ENCODE peak calls at places on chromosomes 7 and 10, in six cellular contexts. C, F, U, P, X and I are unnamed samples. For H4K20me1, the result is how much of the 10 kb centered on the place peaks cover.

GRCh38 chr10:125448596-125448995 is 234.4 kb downstream of the TEX36 start:
- DNase-seq in F (peak), X (peak), C (peak), U (no peak), P (no peak), I (peak)

GRCh38 chr7:6256709-6257535 is 15.5 kb downstream of the CYTH3 start:
- DNase-seq in X (no peak), F (peak), C (no peak), U (peak), P (no peak), I (no peak)

GRCh38 chr10:108735380-108735779 is 1187.9 kb downstream of the XPNPEP1 start:
- DNase-seq in C (no peak), X (no peak), U (peak), F (peak), P (no peak), I (no peak)

GRCh38 chr7:94087664-94088352 is 83.7 kb upstream of the BET1 start:
- DNase-seq in C (peak), P (peak), U (peak), F (peak), X (peak), I (peak)

GRCh38 chr10:87842776-87843497 is 20.4 kb downstream of the KLLN start:
- DNase-seq in C (no peak), U (peak), F (peak), P (no peak), X (no peak), I (no peak)

GRCh38 chr10:114704720-114705119 is 46.6 kb upstream of the ABLIM1 start:
- DNase-seq in F (no peak), C (no peak), X (no peak), U (no peak), P (no peak), I (no peak)

GRCh38 chr7:23546897-23547572 is 15.3 kb upstream of the TRA2A start:
- DNase-seq in X (peak), U (peak), P (peak), C (peak), F (peak), I (peak)

GRCh38 chr10:131425752-131426529 is 114.4 kb upstream of the TCERG1L start:
- DNase-seq in C (no peak), X (no peak), U (no peak), P (no peak), F (no peak), I (no peak)

GRCh38 chr7:130529417-130529816 is 37.5 kb downstream of the MEST start:
- DNase-seq in P (no peak), X (no peak), U (no peak), C (no peak), F (peak), I (no peak)

GRCh38 chr7:80960228-80960627 is 41.4 kb upstream of the SEMA3C start:
- DNase-seq in X (no peak), U (peak), F (peak), P (no peak), C (no peak), I (no peak)

GRCh38 chr7:88305044-88305443 is 1.6 kb downstream of the STEAP4 start:
- DNase-seq in F (no peak), C (no peak), P (no peak), X (no peak), U (no peak), I (no peak)

GRCh38 chr7:42068554-42069280 is 168.3 kb downstream of the GLI3 start:
- DNase-seq in C (no peak), F (no peak), P (no peak), U (no peak), X (no peak), I (peak)

GRCh38 chr10:77925795-77926565 is 575 bp downstream of the DLG5 start:
- DNase-seq in F (peak), X (peak), U (no peak), P (peak), C (peak), I (peak)

GRCh38 chr7:30556854-30557644 is 37.6 kb upstream of the GARS1 start:
- DNase-seq in F (no peak), U (peak), P (no peak), C (no peak), X (peak), I (peak)

GRCh38 chr10:84391326-84391725 is 62.9 kb downstream of the CCSER2 start:
- DNase-seq in C (no peak), F (peak), X (no peak), P (no peak), U (peak), I (no peak)

GRCh38 chr7:131326576-131326975 is 1.1 kb upstream of the MKLN1 start:
- DNase-seq in P (no peak), F (no peak), X (no peak), U (no peak), C (no peak), I (no peak)

GRCh38 chr7:110065112-110065511 is 1025.8 kb upstream of the LRRN3 start:
- DNase-seq in F (no peak), X (no peak), C (no peak), U (no peak), P (no peak), I (no peak)
- H4K20me1 ChIP-seq in F (under half), X (under half), C (under half), U (under half), P (under half), I (under half)

GRCh38 chr7:115054478-115055122 is 132.7 kb downstream of the MDFIC start:
- DNase-seq in F (no peak), P (no peak), C (no peak), X (no peak), U (no peak), I (no peak)
- H3K27ac ChIP-seq in F (no peak), P (no peak), C (no peak), X (no peak), U (no peak), I (no peak)

DNA sequence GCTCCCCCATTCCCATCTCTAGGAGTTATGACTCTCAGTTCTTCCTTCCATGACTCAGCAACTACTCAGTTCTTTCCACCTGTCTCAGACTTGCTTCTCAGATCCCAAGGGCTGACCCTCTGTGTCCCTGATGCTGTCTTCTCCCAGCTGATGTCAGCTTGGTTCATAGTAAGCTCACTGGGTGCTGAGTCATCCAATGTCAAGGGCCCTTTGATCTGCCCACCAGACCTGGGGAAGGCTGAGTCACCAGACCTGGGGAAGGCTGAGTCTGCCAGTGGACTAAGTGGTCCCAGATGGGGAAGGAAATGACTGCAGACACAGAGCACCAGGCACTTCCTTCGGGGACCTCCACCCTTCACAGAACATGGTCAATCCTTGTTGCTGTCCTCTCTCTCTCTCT is 76.1 kb upstream of the ZEB1 start:
- DNase-seq in P (peak), F (peak), X (peak), C (peak), U (peak), I (no peak)
- H4K20me1 ChIP-seq in P (under half), F (under half), X (under half), C (under half), U (under half), I (under half)

DNA sequence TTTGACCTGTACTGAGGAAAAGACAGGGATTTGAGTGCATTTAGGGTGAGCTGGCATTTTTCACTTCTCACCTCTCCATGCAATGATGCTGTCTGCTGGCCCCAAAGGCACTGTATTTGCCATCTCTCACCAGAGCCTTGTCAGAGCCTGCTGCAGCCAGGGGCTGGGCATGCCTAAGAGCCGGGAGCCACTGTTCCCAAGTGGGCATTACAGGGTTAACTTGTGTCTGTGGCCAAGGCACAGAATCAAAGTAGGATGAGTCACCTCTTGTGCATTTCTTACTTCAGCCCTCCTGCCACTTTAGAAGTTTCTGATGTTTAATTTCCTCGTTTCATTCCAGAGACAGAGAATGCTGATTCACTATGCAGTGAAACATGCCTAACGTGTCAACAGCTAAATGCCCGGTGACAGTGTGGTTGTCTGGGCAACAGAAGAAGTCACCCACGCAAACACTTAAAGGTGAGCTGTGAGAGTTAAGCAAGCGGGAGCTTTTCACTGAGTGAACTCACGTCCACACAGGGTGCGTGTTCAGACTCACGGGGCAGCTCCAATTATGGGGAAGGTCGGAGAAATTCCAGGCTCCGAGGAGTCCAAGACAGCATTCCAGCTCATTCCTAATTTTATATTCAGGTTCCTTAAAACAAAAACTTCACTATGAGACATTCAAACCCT is 57.1 kb upstream of the IGFBP3 start:
- DNase-seq in X (peak), F (peak), U (peak), C (no peak), P (peak), I (peak)
- H3K27ac ChIP-seq in X (no peak), F (peak), U (peak), C (peak), P (peak), I (no peak)

DNA sequence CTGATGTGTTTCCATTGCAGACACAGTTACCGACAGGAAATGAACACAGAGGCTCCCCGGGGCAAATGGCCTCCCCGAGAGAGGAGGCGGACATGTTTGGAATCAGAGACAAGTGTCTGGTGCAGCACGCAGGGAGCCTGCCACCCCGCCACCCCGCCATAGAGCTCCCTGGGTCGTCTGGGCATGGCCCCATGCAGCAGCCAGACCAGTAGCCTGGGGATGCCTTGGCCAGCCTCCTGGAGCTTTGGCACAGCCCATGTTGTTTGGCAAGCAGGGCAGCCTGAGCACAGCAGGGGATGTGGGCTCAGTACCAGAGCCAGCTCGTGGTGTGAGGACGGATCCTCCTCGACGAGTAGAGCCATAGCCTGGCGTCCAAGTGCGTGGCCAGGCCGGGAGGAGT is 80.8 kb downstream of the NKX6-2 start:
- DNase-seq in X (peak), P (no peak), F (no peak), U (no peak), C (no peak), I (no peak)
- H4K20me1 ChIP-seq in X (under half), P (under half), F (under half), U (under half), C (under half), I (under half)

GRCh38 chr10:95513008-95513589 is 48.1 kb downstream of the SORBS1 start:
- DNase-seq in X (no peak), C (no peak), U (no peak), F (no peak), P (no peak), I (no peak)
- H3K27ac ChIP-seq in X (no peak), C (no peak), U (no peak), F (no peak), P (no peak), I (no peak)

GRCh38 chr10:3139135-3139910 is 33.3 kb downstream of the PITRM1 start:
- DNase-seq in X (no peak), U (no peak), F (no peak), C (no peak), P (no peak), I (no peak)
- H4K20me1 ChIP-seq in X (under half), U (under half), F (under half), C (under half), P (under half), I (under half)

DNA sequence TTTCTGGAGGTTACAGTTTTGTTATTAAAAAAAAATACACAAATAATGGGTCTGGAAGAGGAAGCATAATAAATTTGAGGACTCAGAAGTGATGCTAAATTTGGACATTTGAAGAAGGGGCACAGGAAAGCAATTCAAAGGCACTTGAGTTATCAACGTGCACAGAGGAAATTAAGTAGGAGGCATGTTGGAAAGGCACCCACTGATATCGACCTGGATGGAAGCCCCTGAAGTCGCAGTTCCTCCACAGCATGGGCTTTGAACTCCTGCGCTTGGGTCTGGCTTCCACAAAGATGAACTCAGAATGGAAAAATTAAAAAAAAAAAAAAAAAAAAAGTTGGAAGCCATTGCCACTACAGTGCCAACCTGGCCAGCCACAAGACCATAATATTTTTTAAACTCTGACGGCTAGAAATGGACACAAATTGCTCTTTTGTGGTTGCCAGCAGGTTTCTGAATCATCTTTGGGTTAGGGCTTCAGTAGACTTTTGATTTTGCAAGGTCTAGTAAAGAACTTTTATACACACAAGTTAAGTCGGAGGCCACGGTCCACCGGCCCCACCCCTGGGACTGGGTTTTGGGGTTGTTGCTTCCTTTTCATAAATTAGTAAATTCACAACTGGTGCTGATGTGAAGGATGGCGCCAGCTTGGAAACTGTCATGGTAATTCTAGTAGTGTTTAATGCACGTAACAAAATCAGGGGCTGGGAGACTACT is 21.6 kb downstream of the JCAD start:
- DNase-seq in P (no peak), X (no peak), C (no peak), U (no peak), F (no peak), I (no peak)
- H3K27ac ChIP-seq in P (no peak), X (no peak), C (no peak), U (no peak), F (no peak), I (no peak)

DNA sequence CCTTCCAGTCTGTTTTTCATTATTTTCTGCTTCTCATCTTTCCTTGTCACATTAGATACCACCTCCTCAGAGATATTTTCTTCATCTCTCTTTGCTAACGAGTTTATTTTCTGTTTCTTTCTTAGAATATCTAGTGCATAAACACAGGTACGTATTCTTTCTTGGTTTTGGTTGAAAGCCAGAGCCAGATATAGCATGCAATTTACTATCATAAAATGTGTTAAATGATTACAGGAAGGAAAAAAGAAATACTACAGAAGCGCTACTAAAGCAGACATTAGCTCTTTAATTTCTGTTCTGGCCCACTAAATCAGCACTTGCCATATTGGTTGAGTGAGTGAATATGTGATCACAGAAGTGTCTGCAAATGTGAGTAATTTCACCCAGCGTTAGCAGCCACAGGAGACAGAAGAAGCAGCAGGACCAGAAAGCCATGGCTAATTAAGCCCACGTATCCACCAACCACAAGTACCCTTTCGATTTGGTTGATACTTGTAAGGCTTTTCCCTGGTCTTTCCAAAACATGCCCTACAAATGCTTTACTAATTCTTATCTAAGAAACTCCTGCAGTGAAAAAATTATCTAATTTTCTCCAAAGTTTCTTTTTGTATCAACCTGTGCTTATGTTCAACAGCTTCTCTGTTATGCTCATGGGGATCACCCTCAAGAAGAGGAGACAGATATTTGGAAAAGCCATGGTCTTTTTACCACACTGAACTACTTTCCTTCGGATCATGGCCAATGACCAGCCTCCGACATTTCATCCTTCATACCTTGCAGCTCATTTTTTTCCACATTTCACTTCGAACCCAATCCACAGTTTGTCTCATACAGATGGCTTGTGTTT is 23.1 kb upstream of the MACC1 start:
- DNase-seq in C (no peak), U (peak), X (no peak), F (no peak), P (no peak), I (no peak)
- H4K20me1 ChIP-seq in C (under half), U (under half), X (under half), F (under half), P (under half), I (under half)